ENCODE peak calls at places on chromosomes 4 and X, in ten cellular contexts. S is activated T-helper 9 cell treated with anti-CD3 and anti-CD28 coated beads, Interleukin-2, amount 50 U/mL, for 16 hours; D is T-helper 9 cell; Z is NCI-H1092; I is sciatic nerve; Q is WERI-Rb-1; U is CD4-positive, alpha-beta T cell; H is D721Med; T is NCI-H460; M is heart left ventricle. G is an unnamed sample.

GRCh38 chrX:64536740-64537139 is 141.5 kb upstream of the MTMR8 start:
- DNase-seq in S (no peak), D (no peak), Z (no peak), I (no peak), Q (no peak), U (no peak), H (no peak), T (no peak), M (no peak), G (no peak)

GRCh38 chrX:98331407-98331806 is 1447.7 kb downstream of the RPA4 start:
- DNase-seq in S (no peak), D (no peak), Z (no peak), I (no peak), Q (no peak), U (no peak), H (no peak), T (no peak), M (no peak), G (no peak)

GRCh38 chrX:125378205-125378604 is 58.5 kb downstream of the TEX13C start:
- DNase-seq in S (no peak), D (no peak), Z (no peak), I (no peak), Q (no peak), U (no peak), H (no peak), T (no peak), M (no peak), G (no peak)

GRCh38 chr4:157358851-157359250 is 138.3 kb downstream of the GRIA2 start:
- DNase-seq in S (no peak), D (no peak), Z (no peak), I (no peak), Q (no peak), U (no peak), H (no peak), T (no peak), M (no peak), G (no peak)

GRCh38 chrX:11341274-11342256 is 48.4 kb downstream of the AMELX start:
- DNase-seq in S (no peak), D (no peak), Z (no peak), I (peak), Q (no peak), U (no peak), H (no peak), T (peak), M (peak), G (no peak)

GRCh38 chrX:70479197-70479969 is 34.7 kb downstream of the DLG3 start:
- DNase-seq in S (no peak), D (no peak), Z (no peak), I (no peak), Q (no peak), U (no peak), H (no peak), T (peak), M (no peak), G (no peak)

GRCh38 chr4:71126719-71127118 is 133.3 kb downstream of the DCK start:
- DNase-seq in S (no peak), D (no peak), Z (no peak), I (no peak), Q (no peak), U (no peak), H (no peak), T (no peak), M (no peak), G (no peak)

GRCh38 chr4:130336585-130337217 is 1240.7 kb downstream of the C4orf33 start:
- DNase-seq in S (no peak), D (no peak), Z (peak), I (no peak), Q (no peak), U (no peak), H (no peak), T (peak), M (no peak), G (no peak)

GRCh38 chrX:124263743-124264142 is 68.7 kb upstream of the TEX13D start:
- DNase-seq in S (no peak), D (no peak), Z (no peak), I (no peak), Q (no peak), U (no peak), H (no peak), T (no peak), M (no peak), G (peak)

GRCh38 chrX:13059676-13060499 is 15.5 kb upstream of the FAM9C start:
- DNase-seq in S (no peak), D (no peak), Z (no peak), I (no peak), Q (no peak), U (no peak), H (no peak), T (peak), M (no peak), G (no peak)

GRCh38 chr4:89158884-89159503 is 47.7 kb downstream of the TIGD2 start:
- DNase-seq in S (no peak), D (no peak), Z (no peak), I (no peak), Q (no peak), U (no peak), H (peak), T (peak), M (no peak), G (no peak)

GRCh38 chr4:102665527-102665926 is 95.2 kb downstream of the MANBA start:
- DNase-seq in S (no peak), D (no peak), Z (no peak), I (no peak), Q (no peak), U (no peak), H (no peak), T (no peak), M (no peak), G (no peak)

GRCh38 chr4:1799364-1799996 is 6.4 kb downstream of the FGFR3 start:
- DNase-seq in S (no peak), D (no peak), Z (no peak), I (no peak), Q (no peak), U (no peak), H (no peak), T (no peak), M (no peak), G (no peak)

GRCh38 chr4:44319129-44319528 is 129.5 kb downstream of the KCTD8 start:
- DNase-seq in S (no peak), D (no peak), Z (no peak), I (no peak), Q (peak), U (no peak), H (no peak), T (no peak), M (no peak), G (no peak)

GRCh38 chrX:126820700-126821420 is 1.3 kb downstream of the PRR32 start:
- DNase-seq in S (no peak), D (no peak), Z (no peak), I (no peak), Q (no peak), U (no peak), H (no peak), T (no peak), M (peak), G (no peak)

GRCh38 chr4:33873791-33874190 is 2370.5 kb downstream of the ARAP2 start:
- DNase-seq in S (no peak), D (no peak), Z (no peak), I (no peak), Q (no peak), U (no peak), H (no peak), T (no peak), M (no peak), G (no peak)

GRCh38 chr4:156578005-156578404 is 393.6 kb downstream of the PDGFC start:
- DNase-seq in S (no peak), D (no peak), Z (no peak), I (no peak), Q (no peak), U (no peak), H (no peak), T (no peak), M (no peak), G (no peak)

GRCh38 chrX:65745427-65745826 is 78.0 kb downstream of the MSN start:
- DNase-seq in S (no peak), D (no peak), Z (no peak), I (no peak), Q (no peak), U (no peak), H (no peak), T (no peak), M (no peak), G (no peak)

GRCh38 chrX:139120760-139121159 is 409.2 kb upstream of the FGF13 start:
- DNase-seq in S (no peak), D (no peak), Z (no peak), I (no peak), Q (no peak), U (no peak), H (no peak), T (no peak), M (no peak), G (no peak)

GRCh38 chr4:121246698-121247097 is 82.6 kb upstream of the TNIP3 start:
- DNase-seq in S (no peak), D (no peak), Z (no peak), I (no peak), Q (no peak), U (no peak), H (no peak), T (no peak), M (no peak), G (no peak)

GRCh38 chr4:183876268-183876934 is 28.7 kb upstream of the STOX2 start:
- DNase-seq in S (no peak), D (no peak), Z (peak), I (peak), Q (no peak), U (no peak), H (no peak), T (no peak), M (peak), G (no peak)